ENCODE peak calls at places on chromosome 1, in eight cellular contexts. D is pancreas; A is endothelial cell of umbilical vein; B is heart right ventricle; U is esophagus squamous epithelium; F is A673; M is effector memory CD4-positive, alpha-beta T cell; S is uterus. V is an unnamed sample. For H3K4me1, the result is how much of the 10 kb centered on the place peaks cover.

GRCh38 chr1:228022571-228023293 is 15.9 kb downstream of the WNT3A start:
- DNase-seq in U (no peak), M (no peak), D (no peak), A (no peak), B (no peak), F (no peak), S (no peak), V (no peak)

GRCh38 chr1:36151845-36152203 is 2.5 kb upstream of the TRAPPC3 start:
- DNase-seq in U (no peak), S (peak), B (peak), A (no peak), M (peak), D (no peak), F (peak), V (peak)

GRCh38 chr1:59747469-59748014 is 67.2 kb upstream of the HOOK1 start:
- DNase-seq in M (no peak), S (no peak), F (no peak), D (no peak), B (no peak), U (no peak), A (peak), V (no peak)

GRCh38 chr1:50424045-50424939 is 1.0 kb upstream of the DMRTA2 start:
- DNase-seq in F (peak), D (no peak), A (peak), S (no peak), B (no peak), M (no peak), U (no peak), V (peak)

GRCh38 chr1:11448375-11449085 is 30.4 kb upstream of the DISP3 start:
- DNase-seq in M (no peak), D (no peak), A (no peak), B (no peak), S (no peak), U (no peak), F (no peak), V (no peak)

GRCh38 chr1:100866041-100866900 is 28.4 kb downstream of the EXTL2 start:
- DNase-seq in A (peak), D (no peak), U (no peak), S (no peak), B (no peak), M (no peak), F (peak), V (no peak)

GRCh38 chr1:230317823-230318819 is 108.0 kb downstream of the PGBD5 start:
- DNase-seq in M (no peak), D (no peak), S (no peak), U (no peak), F (no peak), A (no peak), B (no peak), V (no peak)

GRCh38 chr1:100430368-100430767 is 78.1 kb downstream of the CDC14A start:
- DNase-seq in D (no peak), U (no peak), M (no peak), B (no peak), A (peak), S (no peak), F (no peak), V (no peak)

GRCh38 chr1:93701619-93702018 is 20.0 kb upstream of the BCAR3 start:
- DNase-seq in S (no peak), A (peak), U (no peak), B (no peak), M (no peak), D (no peak), F (no peak), V (no peak)

GRCh38 chr1:153119491-153119971 is 6.2 kb upstream of the SPRR2F start:
- DNase-seq in B (no peak), M (no peak), S (no peak), A (no peak), D (peak), U (no peak), F (no peak), V (no peak)

GRCh38 chr1:153610334-153611023 is 2.5 kb downstream of the S100A16 start:
- DNase-seq in M (no peak), U (no peak), B (no peak), F (no peak), S (no peak), D (no peak), A (peak), V (no peak)

GRCh38 chr1:94927405-94928175 is 680 bp upstream of the CNN3 start:
- DNase-seq in D (peak), A (no peak), U (no peak), S (no peak), B (no peak), M (no peak), F (peak), V (no peak)

GRCh38 chr1:224081604-224082003 is 32.3 kb upstream of the FBXO28 start:
- DNase-seq in U (no peak), M (no peak), A (no peak), F (peak), B (no peak), S (no peak), D (no peak), V (no peak)

GRCh38 chr1:65360654-65361053 is 51.3 kb downstream of the DNAJC6 start:
- DNase-seq in S (no peak), D (no peak), M (no peak), B (no peak), A (no peak), U (no peak), F (no peak), V (no peak)

GRCh38 chr1:244338996-244339692 is 112.6 kb downstream of the ADSS2 start:
- DNase-seq in D (no peak), F (no peak), S (no peak), A (no peak), M (no peak), B (no peak), U (no peak), V (no peak)

GRCh38 chr1:8205771-8206170 is 112.1 kb upstream of the SLC45A1 start:
- DNase-seq in A (no peak), S (no peak), U (no peak), M (no peak), B (no peak), F (no peak), D (no peak), V (no peak)

GRCh38 chr1:226655251-226656163 is 83.6 kb downstream of the ITPKB start:
- DNase-seq in U (no peak), S (no peak), A (no peak), B (no peak), D (no peak), M (no peak), F (peak), V (no peak)

GRCh38 chr1:74522143-74522542 is 9.7 kb upstream of the LRRC53 start:
- DNase-seq in A (no peak), B (no peak), D (no peak), S (no peak), F (no peak), U (no peak), M (no peak), V (no peak)

GRCh38 chr1:100499412-100499811 is 38.5 kb upstream of the GPR88 start:
- DNase-seq in B (no peak), M (no peak), U (no peak), F (no peak), A (peak), S (no peak), D (no peak), V (no peak)

GRCh38 chr1:59229138-59229537 is 67.8 kb upstream of the FGGY start:
- DNase-seq in F (no peak), S (no peak), A (no peak), U (no peak), D (no peak), B (no peak), M (no peak), V (no peak)

GRCh38 chr1:8266436-8267165 is 51.3 kb upstream of the SLC45A1 start:
- DNase-seq in U (no peak), F (no peak), D (no peak), S (no peak), B (no peak), A (peak), M (no peak), V (no peak)

GRCh38 chr1:36884029-36884701 is 150.2 kb downstream of the GRIK3 start:
- DNase-seq in F (no peak), B (no peak), A (no peak), D (no peak), S (no peak), M (no peak), U (no peak), V (no peak)

GRCh38 chr1:2255420-2256369 is 27.6 kb downstream of the SKI start:
- DNase-seq in U (no peak), A (peak), S (no peak), D (no peak), M (peak), B (no peak), F (peak), V (peak)

GRCh38 chr1:204446413-204447111 is 34.9 kb upstream of the PPP1R15B start:
- DNase-seq in M (peak), B (peak), S (peak), D (peak), U (no peak), F (peak), A (peak), V (peak)

GRCh38 chr1:172265905-172266304 is 154.6 kb upstream of the C1orf105 start:
- DNase-seq in F (no peak), D (no peak), M (no peak), A (no peak), U (no peak), B (no peak), S (no peak), V (no peak)

GRCh38 chr1:57363643-57364042 is 60.2 kb downstream of the DAB1 start:
- DNase-seq in S (no peak), U (no peak), A (no peak), B (no peak), M (no peak), D (no peak), F (no peak), V (no peak)

GRCh38 chr1:202661136-202661845 is 49.0 kb downstream of the SYT2 start:
- DNase-seq in A (no peak), U (no peak), D (no peak), S (no peak), M (no peak), B (no peak), F (no peak), V (peak)

GRCh38 chr1:241063281-241063680 is 293.7 kb downstream of the RGS7 start:
- DNase-seq in B (no peak), F (no peak), S (no peak), D (no peak), U (no peak), A (no peak), M (no peak), V (no peak)

GRCh38 chr1:221715321-221716169 is 26.3 kb downstream of the DUSP10 start:
- DNase-seq in M (no peak), B (no peak), D (peak), A (peak), S (no peak), F (peak), U (no peak), V (no peak)

GRCh38 chr1:234881893-234882771 is 246.5 kb downstream of the TOMM20 start:
- DNase-seq in M (no peak), U (no peak), S (peak), A (no peak), F (no peak), D (no peak), B (no peak), V (no peak)

GRCh38 chr1:157691285-157691920 is 9.2 kb downstream of the FCRL3 start:
- DNase-seq in S (no peak), U (no peak), D (no peak), F (peak), B (no peak), M (no peak), A (peak), V (no peak)

GRCh38 chr1:231990388-231990787 is 363.8 kb downstream of the DISC1 start:
- DNase-seq in B (peak), F (no peak), A (peak), M (no peak), D (no peak), S (no peak), U (no peak), V (no peak)

GRCh38 chr1:92543131-92544055 is 56.7 kb upstream of the GFI1 start:
- DNase-seq in D (no peak), U (no peak), B (no peak), F (no peak), M (no peak), S (no peak), A (no peak), V (no peak)

GRCh38 chr1:66436378-66437135 is 97.4 kb upstream of the SGIP1 start:
- DNase-seq in F (peak), U (no peak), D (no peak), M (no peak), B (no peak), S (no peak), A (peak), V (peak)

GRCh38 chr1:211370669-211371068 is 44.0 kb downstream of the TRAF5 start:
- DNase-seq in A (no peak), M (no peak), S (no peak), U (no peak), F (no peak), B (no peak), D (no peak), V (no peak)

GRCh38 chr1:165476776-165477175 is 31.9 kb upstream of the RXRG start:
- DNase-seq in D (no peak), S (no peak), M (no peak), F (no peak), U (no peak), B (no peak), A (no peak), V (no peak)

GRCh38 chr1:30249446-30250337 is 473.7 kb downstream of the MATN1 start:
- DNase-seq in F (no peak), A (no peak), U (no peak), M (no peak), S (no peak), B (no peak), D (no peak), V (no peak)

GRCh38 chr1:221343106-221343505 is 398.8 kb downstream of the DUSP10 start:
- DNase-seq in A (no peak), S (no peak), B (no peak), F (no peak), U (no peak), M (no peak), D (no peak), V (no peak)

GRCh38 chr1:211327341-211327921 is 798 bp downstream of the TRAF5 start:
- DNase-seq in M (no peak), D (peak), B (no peak), A (peak), F (no peak), U (no peak), S (peak), V (no peak)

DNA sequence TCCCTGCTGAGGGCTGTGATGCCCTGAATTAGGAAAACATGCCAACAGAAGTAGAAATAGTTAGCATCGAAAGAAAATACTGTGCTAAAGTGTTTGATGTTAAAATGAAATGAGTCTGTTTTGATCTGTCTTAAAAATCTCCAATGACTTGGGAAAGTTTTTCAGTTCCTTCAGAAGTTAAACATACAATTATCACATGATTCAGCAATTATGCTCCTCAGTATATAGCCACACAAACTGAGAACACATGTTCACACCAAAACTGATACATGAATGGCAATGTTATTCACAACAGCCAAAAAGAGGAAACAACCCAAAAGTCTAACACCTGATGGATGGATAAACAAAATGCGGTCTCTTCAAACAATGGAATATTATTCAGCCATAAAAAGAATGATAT is 130.6 kb downstream of the PTPN14 start:
- DNase-seq in A (no peak), B (no peak), F (no peak), M (no peak), U (no peak), D (no peak), S (no peak), V (no peak)
- H3K4me1 ChIP-seq in A (under half), B (half or more), F (half or more), M (under half), U (under half), D (under half), S (under half), V (under half)

GRCh38 chr1:167628754-167629515 is 1.1 kb upstream of the RCSD1 start:
- DNase-seq in B (no peak), F (no peak), A (no peak), S (no peak), M (no peak), U (no peak), D (no peak), V (no peak)

GRCh38 chr1:167629681-167630567 is at the start of gene RCSD1:
- DNase-seq in M (peak), B (peak), U (no peak), D (no peak), S (peak), A (no peak), F (no peak), V (peak)

GRCh38 chr1:167625040-167625823 is 4.8 kb upstream of the RCSD1 start:
- DNase-seq in A (no peak), M (no peak), S (no peak), D (no peak), F (no peak), U (no peak), B (no peak), V (no peak)

GRCh38 chr1:167627865-167628641 is 2.0 kb upstream of the RCSD1 start:
- DNase-seq in M (peak), U (no peak), B (no peak), A (no peak), D (no peak), S (no peak), F (no peak), V (peak)

DNA sequence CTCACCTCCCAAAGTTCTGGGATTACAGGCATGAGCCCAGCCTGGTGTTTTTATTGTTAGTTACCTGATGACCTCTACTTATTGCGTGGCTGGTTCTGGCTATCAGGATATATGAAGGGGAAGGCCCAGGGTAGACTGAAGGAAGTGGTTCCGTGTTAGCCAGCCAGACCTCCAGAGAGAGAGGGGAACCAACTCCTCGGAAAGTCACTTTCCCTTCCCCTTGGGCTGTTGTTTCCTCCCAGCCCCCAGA is 2.5 kb upstream of the RCSD1 start:
- DNase-seq in S (no peak), A (no peak), D (no peak), M (no peak), F (no peak), B (no peak), U (no peak), V (no peak)
- H3K27ac ChIP-seq in S (no peak), A (no peak), D (no peak), M (peak), F (no peak), B (peak), U (peak), V (peak)

GRCh38 chr1:26281971-26282693 is 2.2 kb downstream of the SH3BGRL3 start:
- DNase-seq in D (no peak), M (no peak), S (no peak), A (no peak), U (no peak), B (no peak), F (peak), V (no peak)

GRCh38 chr1:26283871-26284596 is 4.1 kb downstream of the SH3BGRL3 start:
- DNase-seq in B (no peak), D (no peak), U (no peak), S (no peak), F (no peak), A (no peak), M (no peak), V (no peak)

GRCh38 chr1:26282694-26283019 is 2.8 kb downstream of the SH3BGRL3 start:
- DNase-seq in B (no peak), D (no peak), F (no peak), U (no peak), A (no peak), S (no peak), M (no peak), V (no peak)

GRCh38 chr1:26284597-26285351 is 4.9 kb downstream of the SH3BGRL3 start:
- DNase-seq in F (peak), S (peak), D (peak), U (peak), M (peak), B (peak), A (peak), V (peak)

GRCh38 chr1:26283226-26283853 is 3.5 kb downstream of the SH3BGRL3 start:
- DNase-seq in F (no peak), M (no peak), A (no peak), U (no peak), B (no peak), D (no peak), S (no peak), V (no peak)
- H3K4me3 ChIP-seq in F (no peak), M (peak), A (no peak), U (no peak), B (no peak), D (no peak), S (no peak), V (peak)

GRCh38 chr1:156659994-156660751 is 17.0 kb downstream of the NES start:
- DNase-seq in M (peak), U (peak), B (peak), F (peak), S (peak), A (peak), D (peak), V (peak)

GRCh38 chr1:156658945-156659574 is 17.1 kb downstream of the BCAN start:
- DNase-seq in U (no peak), F (no peak), D (no peak), A (no peak), S (no peak), M (no peak), B (no peak), V (no peak)

GRCh38 chr1:156661932-156662587 is 15.1 kb downstream of the NES start:
- DNase-seq in A (no peak), M (no peak), S (no peak), B (no peak), D (no peak), U (no peak), F (peak), V (no peak)

GRCh38 chr1:156659672-156659993 is 17.6 kb downstream of the NES start:
- DNase-seq in B (no peak), U (no peak), A (no peak), S (no peak), M (no peak), D (no peak), F (no peak), V (no peak)

GRCh38 chr1:156660752-156661112 is 16.5 kb downstream of the NES start:
- DNase-seq in B (no peak), S (no peak), F (no peak), U (no peak), M (no peak), D (no peak), A (peak), V (no peak)
- H3K4me1 ChIP-seq in B (half or more), S (under half), F (half or more), U (half or more), M (half or more), D (under half), A (half or more), V (under half)

DNA sequence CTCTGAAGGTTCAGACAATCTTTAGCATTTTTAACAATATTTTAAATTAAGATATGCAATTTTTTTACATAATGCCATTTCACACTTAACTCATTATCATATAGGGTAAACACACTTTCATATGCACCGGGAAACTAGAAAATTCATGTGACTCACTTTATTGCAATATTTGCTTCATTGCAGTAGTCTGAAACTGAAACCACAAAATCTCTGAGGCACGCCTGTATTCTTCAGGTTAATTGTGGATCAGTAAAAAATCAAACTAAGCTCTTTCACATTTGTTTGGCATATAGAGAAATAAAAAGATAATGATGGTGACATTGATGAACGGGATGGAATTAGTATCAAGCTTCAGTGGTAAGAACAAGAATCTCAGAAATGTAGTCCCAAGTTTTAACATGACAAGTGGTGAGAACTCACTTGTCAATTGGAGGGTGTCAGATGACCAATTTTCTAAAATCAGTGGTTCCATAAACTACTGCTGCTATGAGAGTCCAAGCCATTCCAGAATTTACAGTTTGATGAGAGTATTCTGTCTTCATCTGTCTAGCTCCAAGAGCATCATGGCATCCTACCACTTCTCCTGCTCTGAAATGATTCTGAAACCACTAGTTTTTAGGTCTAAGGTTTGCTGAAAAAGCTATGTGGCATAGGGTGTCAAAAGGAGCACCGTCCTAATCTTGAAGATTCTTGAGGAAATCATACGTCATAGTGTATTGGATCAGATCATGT is 281.0 kb downstream of the PTPRC start:
- DNase-seq in D (no peak), S (no peak), B (no peak), A (no peak), U (no peak), F (no peak), M (no peak), V (peak)
- H3K27ac ChIP-seq in D (no peak), S (no peak), B (no peak), A (peak), U (no peak), F (peak), M (peak), V (peak)

V was measured in CD4-positive, CD25-positive, alpha-beta regulatory T cell.